ENCODE peak calls at places on chromosomes 2 and 18, in five cellular contexts. T is DND-41; Q is mesendoderm; Z is ascending aorta; S is effector memory CD4-positive, alpha-beta T cell. F is an unnamed sample. For H3K27me3, the result is how much of the 10 kb centered on the place peaks cover.

GRCh38 chr2:9950521-9951271 is 797 bp upstream of the GRHL1 start:
- DNase-seq in T (peak), Q (peak), Z (peak), S (peak), F (peak)

GRCh38 chr18:46408334-46408987 is 248.6 kb downstream of the LOXHD1 start:
- DNase-seq in T (no peak), Q (peak), Z (no peak), S (no peak), F (no peak)

GRCh38 chr2:161206491-161207032 is 46.3 kb downstream of the TANK start:
- DNase-seq in T (no peak), Q (no peak), Z (no peak), S (no peak), F (peak)

GRCh38 chr2:101596346-101596745 is 101.2 kb upstream of the MAP4K4 start:
- DNase-seq in T (no peak), Q (no peak), Z (no peak), S (no peak), F (no peak)

GRCh38 chr2:3631161-3631850 is 26.7 kb upstream of the ALLC start:
- DNase-seq in T (no peak), Q (no peak), Z (peak), S (no peak), F (no peak)

GRCh38 chr2:73112026-73112912 is 479 bp downstream of the RAB11FIP5 start:
- DNase-seq in T (no peak), Q (peak), Z (no peak), S (no peak), F (peak)

GRCh38 chr2:172084484-172084733 is 898 bp upstream of the DLX1 start:
- DNase-seq in T (peak), Q (peak), Z (no peak), S (no peak), F (no peak)

GRCh38 chr2:40384714-40385113 is 67.2 kb downstream of the SLC8A1 start:
- DNase-seq in T (no peak), Q (no peak), Z (no peak), S (no peak), F (peak)

GRCh38 chr18:41761329-41762028 is 193.6 kb upstream of the PIK3C3 start:
- DNase-seq in T (no peak), Q (no peak), Z (no peak), S (no peak), F (peak)

GRCh38 chr2:238978507-238978906 is 130.6 kb downstream of the TWIST2 start:
- DNase-seq in T (no peak), Q (no peak), Z (no peak), S (no peak), F (no peak)

GRCh38 chr2:161117506-161117905 is 42.7 kb upstream of the TANK start:
- DNase-seq in T (no peak), Q (no peak), Z (no peak), S (no peak), F (no peak)

GRCh38 chr18:58860747-58861224 is 3.9 kb upstream of the ZNF532 start:
- DNase-seq in T (no peak), Q (no peak), Z (no peak), S (no peak), F (peak)

GRCh38 chr2:19362094-19362649 is 3.7 kb upstream of the OSR1 start:
- DNase-seq in T (peak), Q (peak), Z (no peak), S (no peak), F (peak)

GRCh38 chr2:78778756-78779510 is 246.6 kb upstream of the REG3G start:
- DNase-seq in T (no peak), Q (no peak), Z (no peak), S (no peak), F (no peak)

GRCh38 chr2:113098061-113098460 is 29.3 kb upstream of the IL1RN start:
- DNase-seq in T (no peak), Q (no peak), Z (no peak), S (no peak), F (no peak)

GRCh38 chr2:58448845-58449244 is 207.7 kb upstream of the FANCL start:
- DNase-seq in T (no peak), Q (no peak), Z (no peak), S (no peak), F (no peak)

GRCh38 chr2:101096619-101097142 is 54.5 kb downstream of the TBC1D8 start:
- DNase-seq in T (no peak), Q (no peak), Z (no peak), S (no peak), F (no peak)

GRCh38 chr2:72145658-72146329 is 1.9 kb downstream of the CYP26B1 start:
- DNase-seq in T (no peak), Q (no peak), Z (no peak), S (no peak), F (peak)

GRCh38 chr2:229980440-229981184 is 58.3 kb downstream of the FBXO36 start:
- DNase-seq in T (no peak), Q (peak), Z (no peak), S (no peak), F (peak)

GRCh38 chr2:52572469-52572894 is 1195.1 kb upstream of the CHAC2 start:
- DNase-seq in T (no peak), Q (no peak), Z (no peak), S (no peak), F (no peak)

GRCh38 chr2:223971-224760 is 39.7 kb downstream of the SH3YL1 start:
- DNase-seq in T (no peak), Q (no peak), Z (no peak), S (no peak), F (no peak)

GRCh38 chr2:212995920-212996319 is 155.5 kb downstream of the IKZF2 start:
- DNase-seq in T (no peak), Q (no peak), Z (no peak), S (no peak), F (peak)

GRCh38 chr2:41930807-41931566 is 116.8 kb upstream of the PKDCC start:
- DNase-seq in T (no peak), Q (no peak), Z (peak), S (no peak), F (peak)

GRCh38 chr18:76875390-76876330 is 53.3 kb downstream of the ZNF236 start:
- DNase-seq in T (peak), Q (peak), Z (no peak), S (no peak), F (peak)

GRCh38 chr2:169363570-169364150 is 1.3 kb upstream of the LRP2 start:
- DNase-seq in T (no peak), Q (peak), Z (no peak), S (no peak), F (peak)

GRCh38 chr18:25561923-25562322 is 210.0 kb upstream of the ZNF521 start:
- DNase-seq in T (peak), Q (peak), Z (no peak), S (no peak), F (peak)

GRCh38 chr18:29651121-29651675 is 1391.3 kb downstream of the DSC3 start:
- DNase-seq in T (no peak), Q (no peak), Z (no peak), S (no peak), F (peak)

GRCh38 chr18:51621103-51621969 is 423.9 kb upstream of the MEX3C start:
- DNase-seq in T (peak), Q (peak), Z (no peak), S (no peak), F (peak)

GRCh38 chr2:201901770-201902169 is 95.4 kb downstream of the CDK15 start:
- DNase-seq in T (no peak), Q (peak), Z (no peak), S (no peak), F (no peak)

GRCh38 chr2:24083567-24084385 is 858 bp downstream of the TP53I3 start:
- DNase-seq in T (peak), Q (peak), Z (peak), S (peak), F (peak)

GRCh38 chr18:57803119-57803969 is at the start of gene ATP8B1:
- DNase-seq in T (no peak), Q (peak), Z (peak), S (no peak), F (peak)

GRCh38 chr2:169478339-169478738 is 955 bp upstream of the BBS5 start:
- DNase-seq in T (no peak), Q (peak), Z (peak), S (no peak), F (peak)

GRCh38 chr18:44729631-44730101 is 49.0 kb downstream of the SETBP1 start:
- DNase-seq in T (peak), Q (peak), Z (no peak), S (no peak), F (peak)

GRCh38 chr18:78976697-78977626 is 2.7 kb upstream of the SALL3 start:
- DNase-seq in T (no peak), Q (peak), Z (no peak), S (no peak), F (no peak)
- H3K27me3 ChIP-seq in T (under half), Q (under half), Z (under half), S (half or more), F (half or more)

GRCh38 chr2:45759310-45759851 is 107.9 kb downstream of the PRKCE start:
- DNase-seq in T (no peak), Q (peak), Z (no peak), S (no peak), F (peak)
- H3K4me3 ChIP-seq in T (no peak), Q (no peak), Z (no peak), S (no peak), F (peak)

DNA sequence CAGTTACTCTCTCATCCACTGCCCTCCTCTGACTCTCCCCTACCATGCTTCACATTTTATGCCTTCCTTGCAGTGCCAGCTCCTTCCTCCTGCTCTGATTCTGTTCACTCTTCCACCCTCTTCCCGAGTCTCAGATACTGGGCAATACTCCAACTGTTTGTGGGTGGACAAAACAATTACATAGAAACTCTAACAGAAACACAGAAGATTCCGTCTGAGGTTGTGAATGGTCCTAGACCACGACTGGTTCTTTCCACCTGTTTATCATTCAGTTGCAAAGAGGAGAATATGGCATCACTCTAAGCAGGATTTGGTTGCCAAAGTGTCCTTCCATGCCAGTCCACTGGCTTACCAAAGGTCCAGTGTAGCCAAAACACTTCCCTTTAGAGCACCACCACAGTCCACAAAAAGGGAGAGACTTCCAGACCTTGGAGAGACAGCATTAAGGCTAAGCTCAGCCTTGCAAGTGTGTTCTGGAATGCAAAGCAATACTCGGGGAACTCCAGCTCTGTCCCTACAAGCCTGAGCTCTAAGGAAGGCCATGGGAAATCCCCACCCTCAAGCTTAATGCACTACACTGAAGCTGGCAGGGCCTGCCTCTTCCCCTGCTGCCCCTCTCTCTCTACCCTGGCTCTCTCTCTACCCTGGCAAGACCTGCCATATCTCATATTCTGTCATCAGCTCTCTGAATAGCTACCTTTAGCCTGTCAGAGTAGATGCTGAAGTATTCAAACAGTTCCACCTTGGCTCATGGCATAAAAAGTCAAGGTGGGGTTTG is 33.6 kb upstream of the RND3 start:
- DNase-seq in T (no peak), Q (no peak), Z (no peak), S (no peak), F (peak)
- H3K27ac ChIP-seq in T (no peak), Q (no peak), Z (no peak), S (no peak), F (peak)

GRCh38 chr2:47357475-47357874 is 45.5 kb upstream of the MSH2 start:
- DNase-seq in T (no peak), Q (peak), Z (peak), S (no peak), F (peak)

GRCh38 chr2:47354817-47355653 is 47.9 kb upstream of the MSH2 start:
- DNase-seq in T (no peak), Q (no peak), Z (no peak), S (no peak), F (no peak)

GRCh38 chr2:47360283-47360682 is 42.7 kb upstream of the MSH2 start:
- DNase-seq in T (no peak), Q (no peak), Z (no peak), S (no peak), F (no peak)

GRCh38 chr2:47359375-47359868 is 43.5 kb upstream of the MSH2 start:
- DNase-seq in T (no peak), Q (no peak), Z (no peak), S (no peak), F (no peak)

DNA sequence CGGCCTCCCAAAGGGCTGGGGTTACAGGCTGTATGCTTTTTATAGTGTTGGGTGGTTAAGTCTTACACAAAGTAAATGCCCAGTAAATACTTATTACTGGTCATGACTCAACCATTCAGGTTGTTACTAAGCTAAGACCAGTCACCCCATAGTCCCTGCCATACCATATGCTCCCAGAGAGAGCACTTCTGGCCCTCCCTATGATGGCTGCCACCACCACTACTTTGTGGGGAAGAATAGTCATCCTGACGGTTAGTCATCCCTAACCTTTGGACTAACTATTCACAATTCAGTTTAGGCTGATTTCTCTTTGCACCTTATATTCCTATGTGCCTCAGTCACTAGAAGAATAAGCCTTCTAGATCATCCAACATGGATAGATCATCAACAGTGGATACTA is 42.0 kb upstream of the MSH2 start:
- DNase-seq in T (no peak), Q (no peak), Z (no peak), S (no peak), F (peak)
- H3K27me3 ChIP-seq in T (under half), Q (under half), Z (under half), S (under half), F (under half)

DNA sequence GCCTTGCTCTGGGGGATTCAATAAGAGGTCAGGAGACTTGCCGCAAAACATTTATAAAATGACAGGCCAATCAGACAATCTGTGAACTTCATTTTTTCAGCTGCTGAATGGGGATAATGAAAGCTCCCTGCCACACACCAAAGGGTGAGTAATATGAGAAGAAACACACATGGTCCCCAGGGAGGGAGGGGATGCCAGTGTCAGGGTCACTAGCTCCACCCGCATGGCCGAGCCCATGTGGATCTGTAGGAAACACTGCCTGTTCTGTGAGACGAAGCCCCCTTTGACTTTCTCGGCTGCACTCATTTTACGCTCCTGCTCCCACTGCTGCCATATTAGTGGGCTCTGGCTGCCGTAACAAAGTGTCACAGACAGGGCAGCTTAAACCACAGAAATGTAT is 521.0 kb upstream of the RAB6C start:
- DNase-seq in T (no peak), Q (no peak), Z (no peak), S (no peak), F (no peak)
- H3K4me3 ChIP-seq in T (no peak), Q (no peak), Z (no peak), S (no peak), F (no peak)

F was measured in GM23248.